ENCODE peak calls at places on chromosome 18, in nine cellular contexts. C is K562, D is sigmoid colon, N is SK-N-SH, U is A549, V is HepG2, O is tibial nerve, Q is ovary, L is H1. G is an unnamed sample.

GRCh38 chr18:39450958-39451357 is 1885.4 kb upstream of the CELF4 start:
- DNase-seq in C (no peak), D (no peak), N (no peak), U (no peak), V (no peak), O (no peak), Q (no peak), L (no peak), G (no peak)

GRCh38 chr18:5510109-5510846 is 33.5 kb downstream of the EPB41L3 start:
- DNase-seq in C (no peak), D (no peak), N (no peak), U (no peak), V (no peak), O (no peak), Q (no peak), L (no peak), G (no peak)

GRCh38 chr18:44679056-44679911 is 1.4 kb upstream of the SETBP1 start:
- DNase-seq in C (peak), D (peak), N (peak), U (peak), V (peak), O (peak), Q (peak), L (peak), G (peak)

GRCh38 chr18:65221115-65221514 is 529.7 kb upstream of the CDH7 start:
- DNase-seq in C (no peak), D (no peak), N (no peak), U (no peak), V (no peak), O (no peak), Q (no peak), L (no peak), G (no peak)

GRCh38 chr18:21669736-21670135 is 34.8 kb downstream of the ABHD3 start:
- DNase-seq in C (no peak), D (no peak), N (no peak), U (peak), V (no peak), O (no peak), Q (no peak), L (no peak), G (peak)

GRCh38 chr18:7116832-7117389 is 686 bp downstream of the LAMA1 start:
- DNase-seq in C (no peak), D (no peak), N (peak), U (no peak), V (no peak), O (no peak), Q (peak), L (peak), G (no peak)

GRCh38 chr18:36534154-36534688 is 236.7 kb downstream of the FHOD3 start:
- DNase-seq in C (no peak), D (no peak), N (no peak), U (no peak), V (no peak), O (no peak), Q (no peak), L (no peak), G (no peak)

GRCh38 chr18:35244671-35245070 is 3.8 kb downstream of the ZNF397 start:
- DNase-seq in C (no peak), D (no peak), N (no peak), U (no peak), V (no peak), O (no peak), Q (no peak), L (no peak), G (no peak)

GRCh38 chr18:61531182-61531581 is 198.0 kb downstream of the CDH20 start:
- DNase-seq in C (no peak), D (no peak), N (peak), U (no peak), V (no peak), O (no peak), Q (no peak), L (no peak), G (no peak)

GRCh38 chr18:10119528-10119927 is 205.7 kb downstream of the VAPA start:
- DNase-seq in C (no peak), D (no peak), N (no peak), U (no peak), V (no peak), O (no peak), Q (no peak), L (no peak), G (no peak)

GRCh38 chr18:11176416-11176815 is 27.0 kb upstream of the PIEZO2 start:
- DNase-seq in C (no peak), D (no peak), N (no peak), U (peak), V (no peak), O (no peak), Q (no peak), L (no peak), G (no peak)

GRCh38 chr18:55442561-55442960 is 145.4 kb downstream of the TCF4 start:
- DNase-seq in C (no peak), D (no peak), N (no peak), U (no peak), V (no peak), O (no peak), Q (no peak), L (no peak), G (no peak)

GRCh38 chr18:59052965-59053960 is 86.4 kb upstream of the SEC11C start:
- DNase-seq in C (no peak), D (no peak), N (no peak), U (no peak), V (no peak), O (no peak), Q (no peak), L (no peak), G (no peak)

GRCh38 chr18:45357681-45358470 is 257.4 kb upstream of the SLC14A2 start:
- DNase-seq in C (no peak), D (no peak), N (no peak), U (no peak), V (no peak), O (no peak), Q (no peak), L (no peak), G (no peak)

GRCh38 chr18:363327-364115 is 95.7 kb upstream of the THOC1 start:
- DNase-seq in C (no peak), D (no peak), N (no peak), U (no peak), V (no peak), O (no peak), Q (no peak), L (no peak), G (no peak)

GRCh38 chr18:13261658-13262357 is 43.2 kb downstream of the LDLRAD4 start:
- DNase-seq in C (no peak), D (no peak), N (no peak), U (no peak), V (no peak), O (no peak), Q (no peak), L (no peak), G (no peak)

GRCh38 chr18:9688036-9688741 is 19.9 kb upstream of the RAB31 start:
- DNase-seq in C (peak), D (no peak), N (no peak), U (no peak), V (no peak), O (no peak), Q (no peak), L (no peak), G (no peak)

GRCh38 chr18:40179647-40180175 is 1775.3 kb upstream of the PIK3C3 start:
- DNase-seq in C (no peak), D (no peak), N (no peak), U (no peak), V (no peak), O (no peak), Q (no peak), L (no peak), G (no peak)

GRCh38 chr18:46917108-46917807 is at the start of the genes KATNAL2 and PIAS2:
- DNase-seq in C (peak), D (peak), N (peak), U (peak), V (peak), O (peak), Q (peak), L (peak), G (peak)

GRCh38 chr18:62045316-62045715 is 141.5 kb downstream of the PIGN start:
- DNase-seq in C (no peak), D (no peak), N (no peak), U (no peak), V (no peak), O (no peak), Q (no peak), L (no peak), G (no peak)

GRCh38 chr18:78892721-78893120 is 86.9 kb upstream of the SALL3 start:
- DNase-seq in C (no peak), D (no peak), N (no peak), U (no peak), V (no peak), O (no peak), Q (no peak), L (no peak), G (no peak)

GRCh38 chr18:51897884-51898283 is 442.1 kb upstream of the DCC start:
- DNase-seq in C (no peak), D (no peak), N (no peak), U (no peak), V (no peak), O (no peak), Q (no peak), L (no peak), G (peak)

GRCh38 chr18:13614318-13614643 is 112.1 kb downstream of the FAM210A start:
- DNase-seq in C (no peak), D (no peak), N (no peak), U (no peak), V (no peak), O (no peak), Q (no peak), L (no peak), G (no peak)

GRCh38 chr18:60935046-60935445 is 398.2 kb upstream of the CDH20 start:
- DNase-seq in C (no peak), D (no peak), N (no peak), U (no peak), V (no peak), O (no peak), Q (no peak), L (no peak), G (no peak)

GRCh38 chr18:58997811-58998337 is 133.2 kb downstream of the ZNF532 start:
- DNase-seq in C (no peak), D (no peak), N (no peak), U (peak), V (no peak), O (no peak), Q (no peak), L (peak), G (no peak)

GRCh38 chr18:21943456-21943855 is 202.9 kb downstream of the MIB1 start:
- DNase-seq in C (no peak), D (no peak), N (no peak), U (no peak), V (no peak), O (no peak), Q (no peak), L (no peak), G (no peak)

GRCh38 chr18:25168011-25168410 is 184.0 kb downstream of the ZNF521 start:
- DNase-seq in C (no peak), D (no peak), N (no peak), U (no peak), V (no peak), O (no peak), Q (no peak), L (no peak), G (no peak)

GRCh38 chr18:30682667-30683066 is 359.9 kb downstream of the DSC3 start:
- DNase-seq in C (no peak), D (no peak), N (no peak), U (no peak), V (no peak), O (no peak), Q (no peak), L (no peak), G (no peak)

GRCh38 chr18:11392974-11393373 is 216.4 kb upstream of the SLC35G4 start:
- DNase-seq in C (no peak), D (no peak), N (no peak), U (no peak), V (no peak), O (no peak), Q (no peak), L (no peak), G (no peak)

GRCh38 chr18:56492136-56492535 is 146.3 kb downstream of the TXNL1 start:
- DNase-seq in C (no peak), D (no peak), N (no peak), U (no peak), V (no peak), O (no peak), Q (no peak), L (no peak), G (no peak)

GRCh38 chr18:63339920-63340484 is 20.4 kb upstream of the BCL2 start:
- DNase-seq in C (no peak), D (no peak), N (peak), U (peak), V (peak), O (no peak), Q (no peak), L (peak), G (no peak)

GRCh38 chr18:57502624-57503023 is 67.5 kb downstream of the ONECUT2 start:
- DNase-seq in C (no peak), D (no peak), N (no peak), U (no peak), V (no peak), O (no peak), Q (no peak), L (no peak), G (no peak)
- TF ChIP-seq EP300 in C (no peak), D (no peak), N (no peak), U (no peak), V (no peak), O (no peak), Q (no peak), L (no peak), G (no peak)

GRCh38 chr18:23966909-23967308 is 47.6 kb upstream of the TTC39C start:
- DNase-seq in C (no peak), D (no peak), N (no peak), U (no peak), V (no peak), O (no peak), Q (no peak), L (no peak), G (no peak)

GRCh38 chr18:23963443-23964185 is 50.9 kb upstream of the TTC39C start:
- DNase-seq in C (no peak), D (no peak), N (no peak), U (peak), V (peak), O (no peak), Q (no peak), L (peak), G (no peak)

GRCh38 chr18:23967321-23968089 is 47.0 kb upstream of the TTC39C start:
- DNase-seq in C (no peak), D (no peak), N (no peak), U (no peak), V (no peak), O (no peak), Q (no peak), L (no peak), G (no peak)

GRCh38 chr18:23968638-23969037 is 45.9 kb upstream of the TTC39C start:
- DNase-seq in C (no peak), D (no peak), N (no peak), U (no peak), V (no peak), O (no peak), Q (no peak), L (no peak), G (no peak)

GRCh38 chr18:23964282-23965238 is 50.0 kb upstream of the TTC39C start:
- DNase-seq in C (peak), D (no peak), N (no peak), U (peak), V (no peak), O (no peak), Q (no peak), L (peak), G (peak)
- H3K27ac ChIP-seq in C (no peak), D (peak), N (no peak), U (no peak), V (no peak), O (no peak), Q (no peak), L (no peak), G (peak)

GRCh38 chr18:27824275-27824674 is 352.7 kb downstream of the CDH2 start:
- DNase-seq in C (no peak), D (no peak), N (no peak), U (no peak), V (no peak), O (no peak), Q (no peak), L (no peak), G (no peak)

GRCh38 chr18:27823053-27823452 is 353.9 kb downstream of the CDH2 start:
- DNase-seq in C (no peak), D (no peak), N (no peak), U (no peak), V (no peak), O (no peak), Q (no peak), L (no peak), G (no peak)

GRCh38 chr18:27825735-27826477 is 351.0 kb downstream of the CDH2 start:
- DNase-seq in C (no peak), D (no peak), N (no peak), U (no peak), V (no peak), O (no peak), Q (no peak), L (no peak), G (no peak)

GRCh38 chr18:27824841-27825720 is 351.8 kb downstream of the CDH2 start:
- DNase-seq in C (no peak), D (no peak), N (no peak), U (no peak), V (no peak), O (no peak), Q (no peak), L (no peak), G (no peak)
- H3K4me3 ChIP-seq in C (no peak), D (no peak), N (no peak), U (no peak), V (no peak), O (no peak), Q (no peak), L (no peak), G (no peak)

GRCh38 chr18:41700435-41700834 is 254.6 kb upstream of the PIK3C3 start:
- DNase-seq in C (no peak), D (no peak), N (no peak), U (no peak), V (no peak), O (no peak), Q (no peak), L (no peak), G (no peak)
- TF ChIP-seq EP300 in C (no peak), D (no peak), N (no peak), U (no peak), V (no peak), O (no peak), Q (no peak), L (no peak), G (no peak)

GRCh38 chr18:26865557-26865956 is at the start of gene AQP4:
- DNase-seq in C (no peak), D (no peak), N (no peak), U (no peak), V (no peak), O (no peak), Q (peak), L (no peak), G (no peak)
- H3K27ac ChIP-seq in C (no peak), D (no peak), N (no peak), U (no peak), V (no peak), O (no peak), Q (no peak), L (no peak), G (no peak)

DNA sequence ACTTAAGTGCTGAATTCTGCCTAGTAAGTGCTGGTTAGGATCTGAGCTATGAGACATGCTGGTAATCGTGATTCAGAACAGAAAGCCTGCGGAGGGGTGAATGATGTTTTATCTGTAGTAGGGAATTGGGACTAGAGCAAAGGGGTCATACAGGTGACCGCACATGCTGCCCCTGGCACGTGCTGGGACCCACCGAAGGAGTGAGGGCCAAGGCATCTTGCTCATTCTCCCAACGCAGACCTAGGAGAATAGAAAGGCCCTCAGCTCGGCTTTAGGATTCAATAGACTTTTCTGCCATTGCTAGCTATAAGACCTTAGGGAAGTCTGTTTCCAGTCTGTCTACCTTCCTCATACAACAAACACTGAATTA is 8.8 kb upstream of the SMAD7 start:
- DNase-seq in C (no peak), D (no peak), N (no peak), U (no peak), V (no peak), O (no peak), Q (no peak), L (peak), G (no peak)
- H3K4me3 ChIP-seq in C (no peak), D (no peak), N (no peak), U (no peak), V (no peak), O (no peak), Q (no peak), L (peak), G (no peak)

GRCh38 chr18:79964330-79965118 is at the start of gene HSBP1L1:
- DNase-seq in C (no peak), D (peak), N (peak), U (peak), V (peak), O (no peak), Q (peak), L (peak), G (peak)
- TF ChIP-seq EP300 in C (no peak), D (no peak), N (no peak), U (no peak), V (no peak), O (peak), Q (no peak), L (no peak), G (no peak)

DNA sequence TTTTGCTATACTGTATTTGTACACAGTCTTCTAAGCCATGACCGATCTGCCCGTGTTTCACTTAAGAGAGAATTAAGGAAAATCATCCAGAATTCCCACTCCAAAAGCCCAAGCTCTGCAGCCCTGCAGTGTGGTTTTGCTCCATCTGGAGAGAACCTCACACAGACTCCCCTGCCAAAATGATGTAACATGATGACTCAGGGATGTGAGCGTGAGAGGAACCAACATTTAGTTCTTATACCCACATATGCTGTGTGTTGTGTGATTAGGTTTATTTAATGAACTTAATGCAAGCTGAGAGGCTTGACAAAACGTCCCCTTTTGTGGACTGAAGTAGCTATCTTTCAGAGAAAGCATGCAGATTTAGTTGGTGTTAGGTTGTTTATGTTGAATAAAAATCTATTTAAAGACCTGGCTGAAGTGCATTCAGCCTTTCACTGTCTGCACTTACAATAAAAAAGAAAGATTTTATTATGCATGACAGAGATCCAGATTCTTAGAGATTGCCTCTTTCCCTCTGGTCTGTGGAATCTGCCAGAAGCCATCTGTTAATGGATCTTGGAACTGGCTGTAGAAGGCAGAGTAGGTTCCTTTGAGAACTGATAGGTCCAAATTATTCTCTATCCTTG is 6.3 kb downstream of the RAB12 start:
- DNase-seq in C (peak), D (peak), N (peak), U (peak), V (peak), O (no peak), Q (peak), L (no peak), G (peak)
- H3K27ac ChIP-seq in C (peak), D (peak), N (peak), U (peak), V (peak), O (no peak), Q (no peak), L (no peak), G (peak)

DNA sequence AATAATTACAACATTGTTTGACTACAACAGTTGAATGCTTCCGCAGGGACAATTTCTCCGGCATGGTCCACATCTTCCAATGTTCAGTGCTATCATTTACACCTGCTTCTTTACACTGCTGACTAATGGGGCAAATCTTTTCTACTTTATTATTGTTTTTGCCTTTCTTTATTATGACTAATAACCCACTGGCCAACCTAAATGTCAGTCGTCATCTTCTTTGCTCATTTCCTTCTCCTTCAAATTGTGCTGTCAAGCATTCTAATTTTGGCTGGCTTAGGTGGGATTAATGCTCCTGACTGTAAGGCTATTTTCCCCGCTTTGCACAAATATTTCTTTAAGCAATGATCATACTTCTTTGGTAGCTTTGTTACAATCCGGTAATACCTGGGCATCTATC is 132.6 kb downstream of the SOCS6 start:
- DNase-seq in C (no peak), D (no peak), N (no peak), U (peak), V (no peak), O (no peak), Q (no peak), L (no peak), G (no peak)
- H3K4me3 ChIP-seq in C (no peak), D (no peak), N (no peak), U (no peak), V (no peak), O (no peak), Q (no peak), L (no peak), G (no peak)

G was measured in transverse colon.